ENCODE peak calls at places on chromosomes 6 and 20, in seven cellular contexts. X, N, J, M, O, A and W are unnamed samples.
A peak's percentile ranks its signal among the peaks of the same experiment; 100 is the strongest.

GRCh38 chr6:115591973-115592486 is 468.7 kb downstream of the FRK start:
- DNase-seq in O (no peak), J (no peak), M (no peak), N (peak; percentile 21), X (no peak), A (no peak), W (no peak)

GRCh38 chr6:163579111-163579879 is 164.8 kb downstream of the QKI start:
- DNase-seq in M (no peak), J (no peak), O (no peak), A (no peak), N (no peak), X (no peak), W (no peak)

GRCh38 chr6:135094403-135094821 is 39.8 kb upstream of the HBS1L start:
- DNase-seq in J (no peak), A (no peak), X (peak; percentile 52), N (peak; percentile 6), O (peak; percentile 72), M (no peak), W (no peak)

GRCh38 chr6:169445661-169446581 is 192.3 kb upstream of the THBS2 start:
- DNase-seq in O (no peak), J (no peak), M (no peak), A (no peak), X (no peak), N (no peak), W (no peak)

GRCh38 chr20:33411711-33412483 is 10.6 kb upstream of the CDK5RAP1 start:
- DNase-seq in X (no peak), A (no peak), J (no peak), M (no peak), O (no peak), N (no peak), W (no peak)

GRCh38 chr20:62511915-62512610 is 36.3 kb upstream of the GATA5 start:
- DNase-seq in X (no peak), N (no peak), O (no peak), M (no peak), A (no peak), J (no peak), W (no peak)

GRCh38 chr6:67663105-67663895 is 971.8 kb upstream of the ADGRB3 start:
- DNase-seq in A (no peak), O (no peak), X (no peak), J (no peak), M (no peak), N (no peak), W (no peak)

GRCh38 chr6:78390066-78390465 is 477.3 kb upstream of the IRAK1BP1 start:
- DNase-seq in A (no peak), X (no peak), J (no peak), O (no peak), M (no peak), N (no peak), W (no peak)

GRCh38 chr6:2529217-2529719 is 221.5 kb downstream of the MYLK4 start:
- DNase-seq in J (no peak), A (no peak), N (no peak), M (no peak), O (no peak), X (no peak), W (no peak)

GRCh38 chr6:158086054-158086705 is 81.9 kb downstream of the SERAC1 start:
- DNase-seq in N (peak; percentile 79), X (peak; percentile 85), M (no peak), J (no peak), O (peak; percentile 96), A (no peak), W (no peak)

GRCh38 chr6:105304366-105304765 is 98.5 kb downstream of the PREP start:
- DNase-seq in A (no peak), N (no peak), O (no peak), J (no peak), X (no peak), M (no peak), W (no peak)

GRCh38 chr6:10014561-10014960 is 400.3 kb downstream of the TFAP2A start:
- DNase-seq in M (no peak), J (no peak), O (no peak), X (no peak), A (no peak), N (peak; percentile 54), W (no peak)

GRCh38 chr20:62728028-62728780 is 19.6 kb downstream of the NTSR1 start:
- DNase-seq in O (peak; percentile 82), N (no peak), A (peak; percentile 73), J (no peak), M (no peak), X (peak; percentile 74), W (no peak)

GRCh38 chr20:43923322-43923721 is 8.7 kb downstream of the TOX2 start:
- DNase-seq in A (no peak), M (no peak), N (no peak), O (no peak), J (no peak), X (no peak), W (no peak)

GRCh38 chr20:10864076-10864672 is 190.4 kb upstream of the JAG1 start:
- DNase-seq in M (no peak), N (peak; percentile 36), O (no peak), J (peak; percentile 31), A (no peak), X (no peak), W (peak; percentile 84)

GRCh38 chr6:127381384-127381783 is 38.0 kb upstream of the ECHDC1 start:
- DNase-seq in M (no peak), O (no peak), N (no peak), J (no peak), X (no peak), A (no peak), W (no peak)

GRCh38 chr20:33733654-33734576 is 2.1 kb downstream of the ZNF341 start:
- DNase-seq in O (no peak), J (peak; percentile 50), N (peak; percentile 86), A (peak; percentile 84), M (peak; percentile 37), X (peak; percentile 34), W (peak; percentile 37)

GRCh38 chr20:62151225-62151624 is 7.7 kb downstream of the SS18L1 start:
- DNase-seq in X (no peak), J (no peak), M (no peak), N (no peak), O (no peak), A (no peak), W (no peak)

GRCh38 chr20:23269954-23270353 is 80.6 kb upstream of the NXT1 start:
- DNase-seq in N (no peak), A (peak; percentile 35), X (no peak), M (no peak), O (no peak), J (no peak), W (no peak)

GRCh38 chr6:43308101-43308989 is at the start of gene CRIP3:
- DNase-seq in X (no peak), O (no peak), M (peak; percentile 43), J (no peak), N (peak; percentile 57), A (peak; percentile 89), W (peak; percentile 58)

GRCh38 chr6:10309826-10310405 is 105.0 kb downstream of the TFAP2A start:
- DNase-seq in A (no peak), J (no peak), M (no peak), X (no peak), O (no peak), N (no peak), W (no peak)

GRCh38 chr6:75770844-75771243 is 21.8 kb downstream of the MYO6 start:
- DNase-seq in X (no peak), A (no peak), O (no peak), M (no peak), J (no peak), N (no peak), W (no peak)
- H3K4me3 ChIP-seq in X (no peak overlapping the region), A (no peak overlapping the region), O (no peak overlapping the region), M (no peak overlapping the region), J (no peak overlapping the region), N (no peak overlapping the region), W (no peak overlapping the region)

GRCh38 chr6:32940656-32941411 is at the start of gene HLA-DMB:
- DNase-seq in J (peak; percentile 74), X (no peak), O (peak; percentile 73), M (peak; percentile 85), N (peak; percentile 78), A (no peak), W (peak; percentile 72)
- H3K4me3 ChIP-seq in J (peak within 1 kb of the TSS; percentile 37), X (no peak within 1 kb of the TSS), O (no peak within 1 kb of the TSS), M (peak within 1 kb of the TSS; percentile 76), N (no peak within 1 kb of the TSS), A (peak within 1 kb of the TSS; percentile 57), W (no peak within 1 kb of the TSS)

GRCh38 chr6:53330137-53330536 is 18.6 kb downstream of the ELOVL5 start:
- DNase-seq in O (no peak), N (no peak), X (no peak), M (no peak), A (no peak), J (no peak), W (no peak)

GRCh38 chr6:53326372-53327016 is 22.3 kb downstream of the ELOVL5 start:
- DNase-seq in A (no peak), X (no peak), J (no peak), O (no peak), N (peak; percentile 98), M (no peak), W (peak; percentile 15)

GRCh38 chr6:53328375-53328774 is 20.4 kb downstream of the ELOVL5 start:
- DNase-seq in A (no peak), J (no peak), O (no peak), N (no peak), X (no peak), M (no peak), W (no peak)

GRCh38 chr6:53325785-53326184 is 23.0 kb downstream of the ELOVL5 start:
- DNase-seq in A (no peak), X (no peak), N (peak; percentile 47), O (no peak), J (no peak), M (no peak), W (no peak)

DNA sequence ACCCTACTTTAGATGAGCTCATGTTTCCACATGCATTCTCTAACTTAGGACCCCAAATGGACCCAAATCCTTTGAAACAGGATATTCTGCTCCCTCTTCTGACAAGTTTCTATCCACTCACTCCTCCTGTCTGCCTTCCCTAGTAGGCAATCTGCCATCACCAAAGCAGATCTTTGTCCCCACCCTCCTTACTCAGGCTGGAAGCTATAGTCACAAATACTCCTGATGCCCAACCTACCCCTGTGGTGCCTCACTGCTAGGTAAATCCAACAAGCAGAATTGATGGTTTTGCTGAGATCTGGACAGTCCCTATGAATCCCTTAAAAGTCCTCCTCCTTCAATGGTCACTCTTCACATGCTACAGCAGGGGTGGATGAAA is 21.7 kb downstream of the ELOVL5 start:
- DNase-seq in A (no peak), N (peak; percentile 77), J (no peak), O (no peak), X (no peak), M (no peak), W (no peak)
- H3K4me3 ChIP-seq in A (no peak overlapping the region), N (no peak overlapping the region), J (no peak overlapping the region), O (no peak overlapping the region), X (no peak overlapping the region), M (no peak overlapping the region), W (no peak overlapping the region)

GRCh38 chr20:41049451-41049850 is 20.8 kb downstream of the TOP1 start:
- DNase-seq in M (no peak), X (no peak), A (no peak), N (no peak), O (no peak), J (no peak), W (no peak)

GRCh38 chr20:41052742-41053419 is 24.3 kb downstream of the TOP1 start:
- DNase-seq in M (no peak), J (no peak), A (no peak), N (peak; percentile 88), O (no peak), X (no peak), W (no peak)

GRCh38 chr20:41048475-41049242 is 20.0 kb downstream of the TOP1 start:
- DNase-seq in M (no peak), N (no peak), J (no peak), A (no peak), X (no peak), O (peak; percentile 78), W (no peak)

GRCh38 chr20:41051426-41051825 is 22.8 kb downstream of the TOP1 start:
- DNase-seq in J (no peak), O (no peak), N (no peak), M (no peak), X (no peak), A (no peak), W (no peak)

GRCh38 chr20:41050361-41051019 is 21.9 kb downstream of the TOP1 start:
- DNase-seq in N (peak; percentile 64), O (no peak), J (no peak), A (no peak), M (no peak), X (no peak), W (no peak)
- H3K4me3 ChIP-seq in N (no peak overlapping the region), O (no peak overlapping the region), J (no peak overlapping the region), A (no peak overlapping the region), M (no peak overlapping the region), X (no peak overlapping the region), W (no peak overlapping the region)